ENCODE peak calls at places on chromosomes 7 and 10, in ten cellular contexts. E is HFF-Myc; C is NT2/D1; N is CD14-positive monocyte; X is H54; W is activated T-helper 1 cell treated with anti-CD3 and anti-CD28 coated beads, Interleukin-12 subunit alpha, Interleukin-12 subunit beta, Interleukin-2, Interleukin-4 antibody, amounts not matched to agents 30 ng/mL and 10 ng/mL and 1 ng/mL, durations not matched to agents 14 hours and 24 hours and 36 hours; Q is ovary; I is mesendoderm; H is mammary epithelial cell; U is non-pigmented ciliary epithelial cell. O is an unnamed sample.

GRCh38 chr10:13271552-13272163 is 28.2 kb downstream of the PHYH start:
- DNase-seq in E (no peak), C (peak; percentile 35), N (no peak), X (peak; percentile 16), W (peak; percentile 16), Q (peak; percentile 62), I (peak; percentile 90), H (no peak), U (no peak), O (peak; percentile 52)

GRCh38 chr7:101093907-101094306 is 8.6 kb downstream of the TRIM56 start:
- DNase-seq in E (no peak), C (no peak), N (no peak), X (peak; percentile 65), W (no peak), Q (no peak), I (no peak), H (peak; percentile 65), U (peak; percentile 72), O (no peak)

GRCh38 chr10:132571565-132572544 is 34.3 kb downstream of the INPP5A start:
- DNase-seq in E (peak; percentile 73), C (no peak), N (peak; percentile 80), X (peak; percentile 72), W (peak; percentile 73), Q (no peak), I (peak; percentile 98), H (peak; percentile 94), U (peak; percentile 54), O (peak; percentile 88)

GRCh38 chr10:76583711-76584161 is 1053.9 kb downstream of the KCNMA1 start:
- DNase-seq in E (peak; percentile 26), C (no peak), N (no peak), X (peak; percentile 53), W (no peak), Q (no peak), I (peak; percentile 86), H (peak; percentile 82), U (peak; percentile 89), O (peak; percentile 17)

GRCh38 chr10:49642311-49642710 is 28.5 kb downstream of the CHAT start:
- DNase-seq in E (no peak), C (no peak), N (no peak), X (no peak), W (no peak), Q (no peak), I (no peak), H (no peak), U (no peak), O (no peak)

GRCh38 chr10:29784175-29784773 is 149.5 kb upstream of the SVIL start:
- DNase-seq in E (peak; percentile 99), C (peak; percentile 95), N (no peak), X (peak; percentile 77), W (no peak), Q (peak; percentile 56), I (peak; percentile 94), H (peak; percentile 100), U (peak; percentile 97), O (peak; percentile 33)

GRCh38 chr10:76311752-76312699 is 880.6 kb downstream of the LRMDA start:
- DNase-seq in E (no peak), C (peak; percentile 46), N (no peak), X (peak; percentile 35), W (no peak), Q (no peak), I (peak; percentile 84), H (peak; percentile 16), U (no peak), O (peak; percentile 11)

GRCh38 chr7:99029481-99030144 is 114.3 kb downstream of the SMURF1 start:
- DNase-seq in E (no peak), C (no peak), N (no peak), X (no peak), W (no peak), Q (no peak), I (no peak), H (no peak), U (no peak), O (no peak)

GRCh38 chr10:78211476-78212110 is 177.9 kb downstream of the RPS24 start:
- DNase-seq in E (no peak), C (peak; percentile 8), N (no peak), X (peak; percentile 72), W (no peak), Q (peak; percentile 65), I (peak; percentile 41), H (peak; percentile 11), U (peak; percentile 14), O (no peak)

GRCh38 chr10:47240173-47240572 is 59.8 kb upstream of the GDF10 start:
- DNase-seq in E (no peak), C (no peak), N (no peak), X (no peak), W (no peak), Q (no peak), I (peak; percentile 55), H (no peak), U (no peak), O (no peak)

GRCh38 chr7:157900011-157900410 is 563.2 kb downstream of the DNAJB6 start:
- DNase-seq in E (no peak), C (no peak), N (no peak), X (no peak), W (no peak), Q (no peak), I (no peak), H (no peak), U (no peak), O (no peak)

GRCh38 chr7:33262476-33262875 is 133.1 kb downstream of the BBS9 start:
- DNase-seq in E (no peak), C (peak; percentile 23), N (no peak), X (no peak), W (no peak), Q (no peak), I (peak; percentile 48), H (peak; percentile 1), U (no peak), O (no peak)

GRCh38 chr10:71623098-71623985 is 96.2 kb downstream of the C10orf105 start:
- DNase-seq in E (no peak), C (no peak), N (no peak), X (peak; percentile 87), W (no peak), Q (no peak), I (peak; percentile 68), H (no peak), U (no peak), O (peak; percentile 61)

GRCh38 chr10:130453036-130453720 is 317.0 kb downstream of the GLRX3 start:
- DNase-seq in E (no peak), C (no peak), N (no peak), X (no peak), W (no peak), Q (no peak), I (no peak), H (no peak), U (no peak), O (no peak)

GRCh38 chr7:104135760-104136558 is 71.9 kb downstream of the ORC5 start:
- DNase-seq in E (no peak), C (no peak), N (no peak), X (no peak), W (no peak), Q (no peak), I (no peak), H (no peak), U (no peak), O (no peak)

GRCh38 chr10:132145002-132145401 is 41.7 kb upstream of the DPYSL4 start:
- DNase-seq in E (no peak), C (no peak), N (peak; percentile 27), X (no peak), W (no peak), Q (peak; percentile 20), I (no peak), H (no peak), U (no peak), O (no peak)

GRCh38 chr10:69704231-69704630 is 74.2 kb downstream of the FAM241B start:
- DNase-seq in E (no peak), C (no peak), N (no peak), X (no peak), W (no peak), Q (no peak), I (no peak), H (peak; percentile 64), U (no peak), O (no peak)

GRCh38 chr10:77603529-77603927 is 34.1 kb downstream of the KCNMA1 start:
- DNase-seq in E (no peak), C (no peak), N (no peak), X (peak; percentile 57), W (no peak), Q (no peak), I (peak; percentile 36), H (no peak), U (no peak), O (no peak)

GRCh38 chr10:1273372-1274097 is 217.3 kb downstream of the WDR37 start:
- DNase-seq in E (no peak), C (no peak), N (no peak), X (no peak), W (no peak), Q (no peak), I (no peak), H (no peak), U (no peak), O (no peak)

GRCh38 chr7:75756340-75757297 is 15.4 kb downstream of the CCL26 start:
- DNase-seq in E (no peak), C (no peak), N (no peak), X (no peak), W (no peak), Q (no peak), I (peak; percentile 53), H (no peak), U (no peak), O (no peak)

GRCh38 chr10:85916192-85916747 is 450.3 kb downstream of the GRID1 start:
- DNase-seq in E (no peak), C (no peak), N (no peak), X (no peak), W (no peak), Q (no peak), I (peak; percentile 60), H (no peak), U (no peak), O (no peak)

GRCh38 chr10:20627918-20628499 is 269.1 kb downstream of the NEBL start:
- DNase-seq in E (no peak), C (no peak), N (no peak), X (no peak), W (no peak), Q (no peak), I (no peak), H (no peak), U (no peak), O (no peak)

GRCh38 chr10:63466168-63466935 is 575 bp upstream of the JMJD1C start:
- DNase-seq in E (no peak), C (peak; percentile 16), N (no peak), X (no peak), W (no peak), Q (no peak), I (peak; percentile 83), H (no peak), U (no peak), O (no peak)

O was measured in 8988T.